ENCODE peak calls at places on chromosome 5, in six cellular contexts. J is astrocyte of the cerebellum, F is activated B cell treated with CpG ODN at 0.5 μM for 24 hours, L is heart left ventricle, U is Caco-2, R is natural killer cell. A is an unnamed sample.

GRCh38 chr5:127517110-127517479 is 345 bp upstream of the PRRC1 start:
- DNase-seq in U (no peak), F (no peak), R (no peak), L (peak; percentile 58), J (no peak), A (no peak)

GRCh38 chr5:173662896-173663809 is 46.7 kb upstream of the BOD1 start:
- DNase-seq in J (no peak), U (peak; percentile 28), R (no peak), L (no peak), F (no peak), A (no peak)

GRCh38 chr5:131242728-131243255 is 21.1 kb upstream of the CDC42SE2 start:
- DNase-seq in L (no peak), F (no peak), R (no peak), U (no peak), J (peak; percentile 13), A (peak; percentile 67)

GRCh38 chr5:140327589-140327988 is 18.8 kb downstream of the HBEGF start:
- DNase-seq in F (no peak), U (no peak), L (no peak), J (no peak), R (no peak), A (no peak)

GRCh38 chr5:159102294-159102934 is 2.7 kb upstream of the EBF1 start:
- DNase-seq in F (no peak), U (no peak), L (no peak), R (no peak), J (no peak), A (no peak)

GRCh38 chr5:172766287-172767104 is 4.5 kb downstream of the DUSP1 start:
- DNase-seq in F (no peak), J (peak; percentile 87), L (peak; percentile 81), U (no peak), R (peak; percentile 46), A (peak; percentile 78)

GRCh38 chr5:83069406-83069805 is 7.8 kb downstream of the TMEM167A start:
- DNase-seq in L (no peak), U (no peak), J (no peak), R (no peak), F (no peak), A (no peak)

GRCh38 chr5:168104811-168105481 is 186.5 kb upstream of the WWC1 start:
- DNase-seq in L (no peak), J (no peak), R (no peak), F (no peak), U (no peak), A (no peak)

GRCh38 chr5:140298183-140298601 is 4.7 kb downstream of the PFDN1 start:
- DNase-seq in U (no peak), J (no peak), L (no peak), F (no peak), R (no peak), A (no peak)

GRCh38 chr5:122704247-122705036 is 70.4 kb upstream of the SNX2 start:
- DNase-seq in F (no peak), R (no peak), U (peak; percentile 48), L (no peak), J (peak; percentile 55), A (no peak)

GRCh38 chr5:175202461-175203065 is 241.4 kb downstream of the DRD1 start:
- DNase-seq in J (peak; percentile 24), R (no peak), F (no peak), L (no peak), U (no peak), A (peak; percentile 10)

GRCh38 chr5:9288234-9288633 is 257.6 kb downstream of the SEMA5A start:
- DNase-seq in U (peak; percentile 8), J (no peak), F (no peak), R (no peak), L (peak; percentile 65), A (no peak)

GRCh38 chr5:39068099-39068498 is 6.1 kb downstream of the RICTOR start:
- DNase-seq in L (no peak), R (no peak), U (no peak), J (no peak), F (no peak), A (no peak)

GRCh38 chr5:171317225-171317624 is 8.2 kb downstream of the TLX3 start:
- DNase-seq in L (no peak), U (no peak), R (no peak), F (no peak), J (no peak), A (no peak)

GRCh38 chr5:155001523-155001922 is 12.0 kb upstream of the KIF4B start:
- DNase-seq in U (no peak), R (no peak), J (no peak), L (no peak), F (no peak), A (no peak)

GRCh38 chr5:33793836-33794549 is 97.8 kb downstream of the ADAMTS12 start:
- DNase-seq in J (no peak), R (no peak), U (no peak), F (no peak), L (no peak), A (no peak)

GRCh38 chr5:135027318-135027698 is 6.7 kb downstream of the PITX1 start:
- DNase-seq in U (no peak), R (no peak), L (peak; percentile 41), J (no peak), F (no peak), A (no peak)

GRCh38 chr5:24606974-24607373 is 37.8 kb downstream of the CDH10 start:
- DNase-seq in R (no peak), L (no peak), F (no peak), J (no peak), U (no peak), A (no peak)

GRCh38 chr5:177472460-177473441 is 683 bp downstream of the DBN1 start:
- DNase-seq in F (peak; percentile 36), J (no peak), L (no peak), R (peak; percentile 56), U (peak; percentile 71), A (no peak)

GRCh38 chr5:74947961-74948613 is 81.9 kb upstream of the FAM169A start:
- DNase-seq in F (no peak), R (no peak), L (no peak), U (peak; percentile 52), J (no peak), A (no peak)

GRCh38 chr5:112917453-112918005 is 4.5 kb downstream of the REEP5 start:
- DNase-seq in L (no peak), R (no peak), U (peak; percentile 47), F (no peak), J (no peak), A (no peak)
- TF ChIP-seq CTCF in L (no peak), R (no peak), U (peak; percentile 50), F (no peak), J (peak; percentile 17), A (peak; percentile 21)

GRCh38 chr5:1033178-1033577 is 24.6 kb downstream of the NKD2 start:
- DNase-seq in U (no peak), J (no peak), R (no peak), L (peak; percentile 55), F (no peak), A (no peak)

GRCh38 chr5:1035421-1036405 is 27.1 kb downstream of the NKD2 start:
- DNase-seq in F (no peak), L (peak; percentile 61), U (no peak), J (no peak), R (no peak), A (no peak)

GRCh38 chr5:1033606-1034420 is 25.2 kb downstream of the NKD2 start:
- DNase-seq in F (no peak), J (no peak), R (no peak), L (peak; percentile 51), U (no peak), A (no peak)

GRCh38 chr5:1034986-1035385 is 26.4 kb downstream of the NKD2 start:
- DNase-seq in L (no peak), U (no peak), R (no peak), F (no peak), J (no peak), A (no peak)

GRCh38 chr5:1034421-1034905 is 25.9 kb downstream of the NKD2 start:
- DNase-seq in L (peak; percentile 44), J (no peak), F (no peak), U (no peak), R (no peak), A (no peak)
- TF ChIP-seq CTCF in L (no peak), J (no peak), F (no peak), U (no peak), R (no peak), A (no peak)

GRCh38 chr5:66312291-66312690 is 168.2 kb downstream of the SREK1 start:
- DNase-seq in U (no peak), J (no peak), F (no peak), R (no peak), L (no peak), A (no peak)

GRCh38 chr5:66315784-66316183 is 171.7 kb downstream of the SREK1 start:
- DNase-seq in R (no peak), F (no peak), U (no peak), J (no peak), L (no peak), A (no peak)
- TF ChIP-seq CTCF in R (no peak), F (no peak), U (no peak), J (no peak), L (no peak), A (no peak)

DNA sequence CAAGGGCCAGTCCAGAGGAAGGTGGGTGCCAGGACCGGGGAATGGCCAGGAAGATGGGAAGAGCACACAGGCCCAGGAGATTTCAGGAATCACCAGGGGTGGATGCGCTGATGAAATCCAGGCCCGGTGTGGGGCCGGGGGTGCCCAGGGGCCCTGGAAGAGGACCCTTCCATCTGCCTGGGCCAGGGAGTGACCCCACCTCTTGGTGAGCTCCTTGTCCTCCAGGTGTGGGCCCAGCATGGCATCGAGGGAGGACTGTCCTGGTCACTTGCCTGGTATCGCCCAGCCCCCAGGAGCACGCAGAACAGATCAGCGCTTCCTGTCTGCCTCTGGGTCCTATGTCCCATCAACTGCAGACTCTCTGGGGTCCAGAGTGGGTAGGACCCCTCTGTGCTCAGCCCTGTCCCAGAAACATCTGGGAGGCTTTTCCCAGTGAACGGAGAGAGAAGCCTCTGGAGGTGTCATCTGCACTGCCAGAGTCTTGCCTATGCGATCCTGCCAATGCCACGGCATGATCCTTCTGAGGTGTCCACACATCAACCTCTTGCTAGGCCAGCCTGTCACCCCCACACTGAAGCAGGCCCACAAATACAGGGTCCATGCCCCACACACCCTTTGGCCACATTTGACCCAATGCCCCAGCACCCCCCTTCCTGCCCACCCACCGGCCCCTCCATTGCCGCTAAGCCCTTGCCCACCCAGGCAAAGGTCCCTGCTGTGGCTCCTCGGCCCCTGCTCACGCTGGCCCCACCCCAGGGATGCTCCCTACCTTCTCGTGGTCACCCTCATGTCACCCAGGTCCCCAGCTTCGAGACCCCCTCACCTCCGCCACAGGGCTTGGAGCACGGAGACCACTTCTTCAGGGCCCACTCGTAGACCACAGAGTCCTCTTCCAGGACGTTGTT is 67.2 kb downstream of the ZNF354C start:
- DNase-seq in J (no peak), U (no peak), R (no peak), F (no peak), L (no peak), A (no peak)
- TF ChIP-seq CTCF in J (no peak), U (no peak), R (no peak), F (no peak), L (no peak), A (no peak)

DNA sequence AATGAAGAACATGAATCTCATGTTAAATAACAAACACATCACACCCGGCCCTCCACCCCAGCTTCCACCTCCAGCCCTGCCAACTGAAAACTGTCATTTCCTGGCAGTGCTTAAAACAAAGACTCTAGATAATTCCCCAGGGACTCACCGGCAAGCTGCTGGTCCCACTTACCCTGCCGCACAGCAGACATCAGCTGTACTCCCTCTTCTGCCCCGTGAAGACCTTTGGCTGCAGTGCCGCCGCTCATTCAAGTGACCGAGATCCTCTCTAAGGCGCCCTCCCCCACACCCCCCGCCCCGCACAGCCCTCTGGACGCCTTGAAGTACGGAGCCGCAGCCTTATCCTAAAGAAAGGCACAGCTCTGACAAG is 503 bp downstream of the GLRX start:
- DNase-seq in L (peak; percentile 78), F (peak; percentile 43), R (no peak), U (peak; percentile 51), J (no peak), A (no peak)
- TF ChIP-seq CTCF in L (no peak), F (no peak), R (no peak), U (no peak), J (no peak), A (no peak)

A was measured in AG09309.